ENCODE peak calls at places on chromosomes 6 and 20, in five cellular contexts. X is neural progenitor cell, F is BE2C, W is tibial nerve, I is spleen. H is an unnamed sample.

GRCh38 chr6:151962246-151962846 is 154.9 kb downstream of the ESR1 start:
- DNase-seq in W (no peak), X (no peak), F (no peak), I (no peak), H (no peak)

GRCh38 chr20:53157443-53158408 is 185.6 kb downstream of the TSHZ2 start:
- DNase-seq in F (peak; percentile 71), I (peak; percentile 72), W (no peak), X (peak; percentile 72), H (peak; percentile 57)

GRCh38 chr6:53524455-53524815 is 20.5 kb downstream of the GCLC start:
- DNase-seq in I (no peak), F (no peak), X (no peak), W (no peak), H (no peak)

GRCh38 chr6:170261643-170262480 is 29.0 kb downstream of the DLL1 start:
- DNase-seq in F (no peak), W (no peak), X (no peak), I (peak; percentile 39), H (no peak)

GRCh38 chr6:12275084-12275483 is 15.1 kb upstream of the EDN1 start:
- DNase-seq in F (no peak), W (no peak), X (no peak), I (no peak), H (no peak)

GRCh38 chr6:109894181-109894580 is 83.9 kb upstream of the GPR6 start:
- DNase-seq in F (no peak), I (no peak), X (no peak), W (no peak), H (no peak)

GRCh38 chr6:35969676-35970075 is 48.8 kb upstream of the SRPK1 start:
- DNase-seq in F (no peak), X (no peak), W (no peak), I (no peak), H (no peak)

GRCh38 chr20:18443841-18444240 is 23.0 kb downstream of the DZANK1 start:
- DNase-seq in I (no peak), W (no peak), X (no peak), F (peak; percentile 32), H (no peak)

GRCh38 chr20:1298166-1298565 is 30.8 kb downstream of the SDCBP2 start:
- DNase-seq in F (no peak), I (peak; percentile 11), W (no peak), X (no peak), H (no peak)

GRCh38 chr20:44309763-44310663 is 989 bp downstream of the FITM2 start:
- DNase-seq in F (no peak), W (no peak), X (peak; percentile 17), I (no peak), H (peak; percentile 59)

GRCh38 chr20:23235173-23236027 is 115.2 kb upstream of the NXT1 start:
- DNase-seq in I (peak; percentile 89), W (no peak), X (peak; percentile 75), F (peak; percentile 39), H (peak; percentile 63)

GRCh38 chr20:23081263-23081811 is 4.8 kb downstream of the CD93 start:
- DNase-seq in F (no peak), X (no peak), W (no peak), I (no peak), H (no peak)

GRCh38 chr20:8399963-8400362 is 267.9 kb downstream of the PLCB1 start:
- DNase-seq in F (no peak), W (no peak), I (no peak), X (no peak), H (no peak)

GRCh38 chr6:54595844-54596243 is 250.7 kb upstream of the FAM83B start:
- DNase-seq in W (no peak), I (no peak), F (no peak), X (no peak), H (no peak)

GRCh38 chr20:37695684-37696342 is 2.0 kb downstream of the CTNNBL1 start:
- DNase-seq in F (no peak), I (no peak), X (no peak), W (no peak), H (no peak)

GRCh38 chr6:115570326-115570725 is 490.4 kb downstream of the FRK start:
- DNase-seq in W (no peak), I (no peak), F (no peak), X (no peak), H (no peak)

GRCh38 chr6:21915707-21916399 is 322.3 kb downstream of the SOX4 start:
- DNase-seq in F (no peak), I (no peak), W (no peak), X (no peak), H (no peak)

GRCh38 chr6:37700266-37700973 is 2.7 kb upstream of the MDGA1 start:
- DNase-seq in X (no peak), I (no peak), F (no peak), W (no peak), H (no peak)

GRCh38 chr20:36462440-36463211 is 78.7 kb upstream of the MYL9 start:
- DNase-seq in F (peak; percentile 30), I (peak; percentile 87), W (peak; percentile 40), X (peak; percentile 51), H (peak; percentile 80)

GRCh38 chr6:107264357-107264831 is 149.1 kb upstream of the BEND3 start:
- DNase-seq in I (no peak), W (no peak), X (no peak), F (peak; percentile 46), H (no peak)

GRCh38 chr6:169846286-169847056 is 95.0 kb downstream of the ERMARD start:
- DNase-seq in F (no peak), X (no peak), W (no peak), I (peak; percentile 42), H (no peak)

GRCh38 chr6:74764486-74764885 is 441.4 kb downstream of the COL12A1 start:
- DNase-seq in I (no peak), W (no peak), F (no peak), X (no peak), H (no peak)

GRCh38 chr6:41536884-41537347 is 9.3 kb upstream of the FOXP4 start:
- DNase-seq in I (no peak), X (no peak), F (peak; percentile 64), W (no peak), H (no peak)

DNA sequence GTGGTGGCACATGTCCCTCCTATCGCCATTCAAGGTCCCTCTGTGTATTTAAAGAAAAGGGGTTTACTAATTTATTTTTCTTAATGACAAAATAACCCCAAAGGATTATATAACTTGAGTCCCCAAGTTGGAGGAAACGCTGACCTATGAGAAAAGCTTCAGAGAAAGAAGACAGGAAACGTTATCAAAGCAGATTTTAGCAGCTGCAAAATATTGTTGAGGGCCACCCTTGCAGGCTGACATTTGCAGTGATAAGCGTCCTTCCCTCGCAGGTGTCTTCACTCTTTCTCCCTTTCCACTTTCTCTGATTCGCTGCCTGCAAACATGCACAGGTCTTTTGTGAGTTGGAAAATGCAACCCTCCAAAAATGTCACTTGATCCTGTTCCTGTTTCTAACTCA is 103.2 kb upstream of the RIPOR2 start:
- DNase-seq in X (no peak), F (no peak), I (no peak), W (no peak), H (no peak)
- H3K4me3 ChIP-seq in X (no peak overlapping the region), F (no peak overlapping the region), I (peak overlapping the region; percentile 67), W (no peak overlapping the region), H (no peak overlapping the region)

GRCh38 chr20:61930776-61931475 is 134.8 kb downstream of the TAF4 start:
- DNase-seq in X (no peak), F (no peak), I (peak; percentile 58), W (no peak), H (no peak)

GRCh38 chr20:61932711-61933480 is 132.8 kb downstream of the TAF4 start:
- DNase-seq in I (peak; percentile 55), W (peak; percentile 6), X (no peak), F (peak; percentile 3), H (peak; percentile 39)

GRCh38 chr20:61933481-61933950 is 132.2 kb downstream of the TAF4 start:
- DNase-seq in F (peak; percentile 6), I (peak; percentile 65), X (no peak), W (peak; percentile 2), H (no peak)

GRCh38 chr20:61931476-61932198 is 134.0 kb downstream of the TAF4 start:
- DNase-seq in X (no peak), F (no peak), I (no peak), W (peak; percentile 4), H (no peak)

DNA sequence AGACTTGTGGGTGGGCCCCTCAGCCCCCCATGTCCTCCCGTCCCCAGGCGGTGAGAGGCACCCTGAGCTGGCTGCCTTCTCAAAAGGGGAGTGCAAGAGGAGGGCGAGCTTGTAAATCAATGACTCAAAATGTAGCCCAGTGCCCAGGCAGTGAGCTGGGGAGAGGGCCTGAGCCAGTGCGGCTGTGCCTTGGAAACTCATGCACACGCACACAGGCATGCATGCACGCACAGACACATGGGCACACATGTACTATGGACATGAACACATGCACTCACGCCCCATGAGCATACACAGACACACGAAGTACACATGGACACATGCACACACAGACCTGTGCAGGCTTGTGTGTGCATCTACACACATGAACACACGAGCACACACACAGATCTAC is 133.5 kb downstream of the TAF4 start:
- DNase-seq in W (peak; percentile 3), F (peak; percentile 1), X (no peak), I (peak; percentile 50), H (peak; percentile 30)
- H3K4me1 ChIP-seq in W (no peaks in the 10 kb centered on the region), F (no peaks in the 10 kb centered on the region), X (peaks cover 10% of the 10 kb centered on the region), I (no peaks in the 10 kb centered on the region), H (no peaks in the 10 kb centered on the region)

DNA sequence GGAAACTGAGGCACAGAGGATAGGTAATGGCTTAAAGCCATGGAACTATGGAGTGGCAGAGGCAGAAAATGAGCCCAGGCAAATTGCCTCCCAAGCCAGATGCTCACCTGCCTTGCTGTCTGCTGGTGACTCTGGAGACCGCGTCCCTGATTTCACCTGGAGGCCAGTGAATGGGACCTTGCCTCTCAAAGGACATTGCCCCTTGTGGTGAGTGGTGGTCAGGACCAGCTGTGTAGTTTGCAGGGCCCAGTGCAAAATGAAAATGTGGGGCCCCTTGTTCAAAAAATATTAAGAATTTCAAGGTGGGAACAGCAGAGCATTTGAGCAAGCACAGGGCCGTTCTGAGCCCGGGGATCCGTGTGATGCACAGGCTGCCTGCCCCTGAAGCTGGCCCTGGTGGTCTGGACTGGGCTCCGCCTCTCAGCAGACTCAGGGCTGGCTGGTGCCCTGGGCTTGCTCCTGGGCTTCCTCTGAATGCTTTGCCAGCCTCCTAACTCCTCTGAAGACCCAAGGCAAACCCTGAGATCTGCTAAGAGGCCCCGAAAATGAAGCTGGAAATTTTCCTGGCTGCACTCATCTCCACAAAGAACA is 19.8 kb upstream of the KCNG1 start:
- DNase-seq in I (peak; percentile 54), X (peak; percentile 53), F (no peak), W (no peak), H (no peak)
- H3K4me3 ChIP-seq in I (no peak overlapping the region), X (no peak overlapping the region), F (no peak overlapping the region), W (no peak overlapping the region), H (no peak overlapping the region)

GRCh38 chr6:134814076-134814709 is 135.7 kb downstream of the ALDH8A1 start:
- DNase-seq in W (no peak), F (no peak), X (no peak), I (no peak), H (no peak)

GRCh38 chr6:134817448-134817847 is 132.5 kb downstream of the ALDH8A1 start:
- DNase-seq in I (no peak), F (no peak), W (no peak), X (no peak), H (no peak)

GRCh38 chr6:134816300-134816699 is 133.6 kb downstream of the ALDH8A1 start:
- DNase-seq in F (no peak), I (no peak), X (no peak), W (no peak), H (no peak)

GRCh38 chr6:134819236-134819635 is 130.7 kb downstream of the ALDH8A1 start:
- DNase-seq in I (no peak), X (no peak), F (no peak), W (no peak), H (no peak)

DNA sequence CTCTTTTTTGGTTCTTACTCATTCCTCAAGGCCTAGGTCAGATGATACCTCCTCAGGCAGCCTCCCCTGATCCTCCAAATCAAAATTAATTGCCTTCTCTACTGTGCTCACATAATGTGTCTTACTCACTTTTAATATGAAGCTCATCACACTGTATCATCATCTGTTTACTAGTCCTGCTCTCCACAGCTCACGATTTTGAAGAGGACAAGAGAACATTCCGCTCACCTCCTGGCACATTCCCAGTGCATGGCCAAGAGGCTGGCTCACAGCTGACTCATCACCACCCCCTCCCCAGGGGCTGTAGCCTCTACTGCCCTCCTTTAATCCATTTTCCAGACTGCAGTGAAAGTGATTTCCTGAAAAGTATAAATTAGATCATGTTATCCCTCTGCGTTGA is 133.1 kb downstream of the ALDH8A1 start:
- DNase-seq in F (no peak), I (no peak), W (no peak), X (no peak), H (no peak)
- H3K4me1 ChIP-seq in F (peaks cover 21% of the 10 kb centered on the region), I (no peaks in the 10 kb centered on the region), W (no peaks in the 10 kb centered on the region), X (peaks cover 10% of the 10 kb centered on the region), H (no peaks in the 10 kb centered on the region)

H was measured in psoas muscle.